ENCODE peak calls at places on chromosomes 16 and 17, in seven cellular contexts. One of them, this sample, is unnamed.

GRCh38 chr16:47732806-47733150 is 271.6 kb downstream of the PHKB start:
- DNase-seq in H9: peak; percentile 45
- DNase-seq in mesenchymal stem cell: peak; percentile 93
- DNase-seq in trophoblast cell: no peak
- DNase-seq in IMR-90: peak; percentile 99
- DNase-seq in H1: no peak
- DNase-seq in mesendoderm: peak; percentile 55
- DNase-seq in this sample: no peak

GRCh38 chr16:2250652-2251280 is 621 bp downstream of the ECI1 start:
- DNase-seq in trophoblast cell: peak; percentile 73
- DNase-seq in mesendoderm: peak; percentile 48
- DNase-seq in IMR-90: no peak
- DNase-seq in H1: no peak
- DNase-seq in mesenchymal stem cell: peak; percentile 34
- DNase-seq in H9: no peak
- DNase-seq in this sample: peak; percentile 24

GRCh38 chr16:5444181-5444580 is 346.6 kb upstream of the EEF2KMT start:
- DNase-seq in H9: no peak
- DNase-seq in mesenchymal stem cell: no peak
- DNase-seq in trophoblast cell: no peak
- DNase-seq in H1: no peak
- DNase-seq in mesendoderm: no peak
- DNase-seq in IMR-90: no peak
- DNase-seq in this sample: no peak

GRCh38 chr16:68444058-68444657 is 4.2 kb downstream of the SMPD3 start:
- DNase-seq in H9: peak; percentile 76
- DNase-seq in IMR-90: peak; percentile 21
- DNase-seq in mesendoderm: peak; percentile 78
- DNase-seq in trophoblast cell: peak; percentile 18
- DNase-seq in H1: no peak
- DNase-seq in mesenchymal stem cell: peak; percentile 48
- DNase-seq in this sample: peak; percentile 65

GRCh38 chr17:2064980-2065785 is 10.3 kb downstream of the HIC1 start:
- DNase-seq in trophoblast cell: peak; percentile 32
- DNase-seq in mesenchymal stem cell: peak; percentile 68
- DNase-seq in H9: peak; percentile 94
- DNase-seq in H1: no peak
- DNase-seq in mesendoderm: peak; percentile 92
- DNase-seq in IMR-90: peak; percentile 68
- DNase-seq in this sample: no peak

GRCh38 chr17:2023692-2024571 is 1.2 kb downstream of the RTN4RL1 start:
- DNase-seq in H1: peak; percentile 51
- DNase-seq in H9: peak; percentile 92
- DNase-seq in trophoblast cell: peak; percentile 36
- DNase-seq in mesenchymal stem cell: peak; percentile 43
- DNase-seq in IMR-90: peak; percentile 41
- DNase-seq in mesendoderm: peak; percentile 97
- DNase-seq in this sample: peak; percentile 93

GRCh38 chr17:68955181-68955841 is at the start of gene ABCA8:
- DNase-seq in mesenchymal stem cell: peak; percentile 18
- DNase-seq in IMR-90: peak; percentile 58
- DNase-seq in H9: no peak
- DNase-seq in trophoblast cell: no peak
- DNase-seq in mesendoderm: no peak
- DNase-seq in H1: no peak
- DNase-seq in this sample: no peak

GRCh38 chr17:29007456-29008455 is 1.9 kb upstream of the SEZ6 start:
- DNase-seq in H9: no peak
- DNase-seq in mesendoderm: peak; percentile 74
- DNase-seq in IMR-90: peak; percentile 7
- DNase-seq in trophoblast cell: peak; percentile 65
- DNase-seq in H1: no peak
- DNase-seq in mesenchymal stem cell: peak; percentile 21
- DNase-seq in this sample: no peak

GRCh38 chr17:75371981-75372380 is 33.5 kb downstream of the GRB2 start:
- DNase-seq in mesendoderm: no peak
- DNase-seq in H1: no peak
- DNase-seq in H9: no peak
- DNase-seq in IMR-90: no peak
- DNase-seq in mesenchymal stem cell: no peak
- DNase-seq in trophoblast cell: no peak
- DNase-seq in this sample: no peak

GRCh38 chr17:63402808-63403207 is 43.3 kb downstream of the CYB561 start:
- DNase-seq in trophoblast cell: no peak
- DNase-seq in mesendoderm: no peak
- DNase-seq in IMR-90: peak; percentile 93
- DNase-seq in mesenchymal stem cell: peak; percentile 37
- DNase-seq in H1: no peak
- DNase-seq in H9: no peak
- DNase-seq in this sample: no peak

GRCh38 chr17:61235001-61235820 is 164.4 kb upstream of the TBX2 start:
- DNase-seq in trophoblast cell: no peak
- DNase-seq in mesenchymal stem cell: no peak
- DNase-seq in IMR-90: no peak
- DNase-seq in H1: no peak
- DNase-seq in mesendoderm: peak; percentile 29
- DNase-seq in H9: no peak
- DNase-seq in this sample: no peak

GRCh38 chr16:77169650-77170236 is 21.2 kb upstream of the MON1B start:
- DNase-seq in mesendoderm: peak; percentile 68
- DNase-seq in H1: peak; percentile 17
- DNase-seq in IMR-90: peak; percentile 34
- DNase-seq in mesenchymal stem cell: peak; percentile 44
- DNase-seq in H9: peak; percentile 63
- DNase-seq in trophoblast cell: peak; percentile 30
- DNase-seq in this sample: peak; percentile 70

GRCh38 chr16:72877374-72878028 is 170.4 kb downstream of the ZFHX3 start:
- DNase-seq in mesendoderm: peak; percentile 88
- DNase-seq in H9: no peak
- DNase-seq in mesenchymal stem cell: peak; percentile 95
- DNase-seq in IMR-90: peak; percentile 88
- DNase-seq in trophoblast cell: peak; percentile 74
- DNase-seq in H1: no peak
- DNase-seq in this sample: no peak

GRCh38 chr17:50618300-50618699 is 16.4 kb upstream of the ABCC3 start:
- DNase-seq in trophoblast cell: no peak
- DNase-seq in mesenchymal stem cell: no peak
- DNase-seq in IMR-90: peak; percentile 21
- DNase-seq in H9: no peak
- DNase-seq in H1: no peak
- DNase-seq in mesendoderm: no peak
- DNase-seq in this sample: no peak

GRCh38 chr16:58121132-58121531 is 8.0 kb downstream of the CFAP20 start:
- DNase-seq in mesenchymal stem cell: no peak
- DNase-seq in H1: no peak
- DNase-seq in H9: no peak
- DNase-seq in trophoblast cell: no peak
- DNase-seq in IMR-90: no peak
- DNase-seq in mesendoderm: no peak
- DNase-seq in this sample: no peak

GRCh38 chr17:78514521-78514920 is 62.7 kb downstream of the DNAH17 start:
- DNase-seq in trophoblast cell: no peak
- DNase-seq in IMR-90: no peak
- DNase-seq in H9: no peak
- DNase-seq in mesendoderm: no peak
- DNase-seq in H1: no peak
- DNase-seq in mesenchymal stem cell: no peak
- DNase-seq in this sample: no peak

GRCh38 chr17:18224428-18225120 is 861 bp upstream of the LLGL1 start:
- DNase-seq in IMR-90: peak; percentile 29
- DNase-seq in H9: peak; percentile 98
- DNase-seq in mesenchymal stem cell: peak; percentile 50
- DNase-seq in trophoblast cell: no peak
- DNase-seq in H1: peak; percentile 88
- DNase-seq in mesendoderm: peak; percentile 98
- DNase-seq in this sample: peak; percentile 95

GRCh38 chr17:45332989-45333701 is 16.3 kb upstream of the MAP3K14 start:
- DNase-seq in H9: peak; percentile 40
- DNase-seq in mesenchymal stem cell: no peak
- DNase-seq in IMR-90: no peak
- DNase-seq in H1: no peak
- DNase-seq in mesendoderm: peak; percentile 27
- DNase-seq in trophoblast cell: no peak
- DNase-seq in this sample: no peak

GRCh38 chr17:1186923-1187771 is 7.4 kb upstream of the ABR start:
- DNase-seq in trophoblast cell: peak; percentile 76
- DNase-seq in mesendoderm: peak; percentile 91
- DNase-seq in H9: peak; percentile 97
- DNase-seq in H1: no peak
- DNase-seq in IMR-90: peak; percentile 84
- DNase-seq in mesenchymal stem cell: peak; percentile 87
- DNase-seq in this sample: peak; percentile 84

GRCh38 chr16:11079657-11080187 is 135.4 kb downstream of the CLEC16A start:
- DNase-seq in H1: no peak
- DNase-seq in IMR-90: peak; percentile 98
- DNase-seq in mesenchymal stem cell: peak; percentile 97
- DNase-seq in H9: no peak
- DNase-seq in trophoblast cell: peak; percentile 71
- DNase-seq in mesendoderm: no peak
- DNase-seq in this sample: no peak

GRCh38 chr17:927611-928461 is 51.7 kb downstream of the NXN start:
- DNase-seq in trophoblast cell: peak; percentile 23
- DNase-seq in mesendoderm: peak; percentile 94
- DNase-seq in mesenchymal stem cell: peak; percentile 98
- DNase-seq in IMR-90: peak; percentile 97
- DNase-seq in H1: no peak
- DNase-seq in H9: no peak
- DNase-seq in this sample: no peak

GRCh38 chr16:70563571-70563970 is 40.0 kb downstream of the SF3B3 start:
- DNase-seq in H1: no peak
- DNase-seq in H9: no peak
- DNase-seq in mesenchymal stem cell: peak; percentile 23
- DNase-seq in mesendoderm: no peak
- DNase-seq in IMR-90: no peak
- DNase-seq in trophoblast cell: no peak
- DNase-seq in this sample: no peak

GRCh38 chr17:40209404-40210093 is 9.6 kb upstream of the WIPF2 start:
- DNase-seq in mesenchymal stem cell: peak; percentile 22
- DNase-seq in H1: no peak
- DNase-seq in mesendoderm: no peak
- DNase-seq in IMR-90: peak; percentile 54
- DNase-seq in H9: no peak
- DNase-seq in trophoblast cell: peak; percentile 50
- DNase-seq in this sample: no peak

GRCh38 chr17:11787074-11787473 is 188.8 kb downstream of the DNAH9 start:
- DNase-seq in H9: no peak
- DNase-seq in trophoblast cell: no peak
- DNase-seq in mesenchymal stem cell: no peak
- DNase-seq in IMR-90: no peak
- DNase-seq in H1: no peak
- DNase-seq in mesendoderm: no peak
- DNase-seq in this sample: no peak

GRCh38 chr17:4537451-4538235 is 17.5 kb downstream of the MYBBP1A start:
- DNase-seq in mesenchymal stem cell: no peak
- DNase-seq in trophoblast cell: no peak
- DNase-seq in H9: no peak
- DNase-seq in mesendoderm: no peak
- DNase-seq in H1: no peak
- DNase-seq in IMR-90: no peak
- DNase-seq in this sample: no peak

GRCh38 chr16:14302399-14303181 is 231.5 kb downstream of the MRTFB start:
- DNase-seq in mesenchymal stem cell: peak; percentile 41
- DNase-seq in trophoblast cell: no peak
- DNase-seq in IMR-90: no peak
- DNase-seq in H1: no peak
- DNase-seq in H9: peak; percentile 49
- DNase-seq in mesendoderm: peak; percentile 68
- DNase-seq in this sample: no peak

GRCh38 chr16:14298374-14299122 is 227.4 kb downstream of the MRTFB start:
- DNase-seq in mesenchymal stem cell: no peak
- DNase-seq in H9: no peak
- DNase-seq in mesendoderm: no peak
- DNase-seq in IMR-90: no peak
- DNase-seq in H1: no peak
- DNase-seq in trophoblast cell: no peak
- DNase-seq in this sample: no peak

GRCh38 chr16:14302031-14302398 is 230.9 kb downstream of the MRTFB start:
- DNase-seq in IMR-90: peak; percentile 60
- DNase-seq in H9: peak; percentile 44
- DNase-seq in trophoblast cell: peak; percentile 85
- DNase-seq in mesenchymal stem cell: peak; percentile 72
- DNase-seq in mesendoderm: peak; percentile 79
- DNase-seq in H1: no peak
- DNase-seq in this sample: no peak

GRCh38 chr16:14301150-14302030 is 230.3 kb downstream of the MRTFB start:
- DNase-seq in IMR-90: no peak
- DNase-seq in mesenchymal stem cell: peak; percentile 51
- DNase-seq in H9: peak; percentile 32
- DNase-seq in trophoblast cell: peak; percentile 23
- DNase-seq in H1: no peak
- DNase-seq in mesendoderm: peak; percentile 65
- DNase-seq in this sample: no peak

GRCh38 chr16:14300631-14301149 is 229.6 kb downstream of the MRTFB start:
- DNase-seq in mesendoderm: peak; percentile 90
- DNase-seq in IMR-90: peak; percentile 85
- DNase-seq in H9: peak; percentile 65
- DNase-seq in mesenchymal stem cell: peak; percentile 86
- DNase-seq in trophoblast cell: peak; percentile 68
- DNase-seq in H1: no peak
- DNase-seq in this sample: no peak
- H2BK5ac ChIP-seq in mesendoderm: no peak overlapping the region
- H2BK5ac ChIP-seq in IMR-90: no peak overlapping the region
- H2BK5ac ChIP-seq in H9: no peak overlapping the region
- H2BK5ac ChIP-seq in mesenchymal stem cell: no peak overlapping the region
- H2BK5ac ChIP-seq in trophoblast cell: no peak overlapping the region
- H2BK5ac ChIP-seq in H1: no peak overlapping the region
- H2BK5ac ChIP-seq in this sample: no peak overlapping the region

DNA sequence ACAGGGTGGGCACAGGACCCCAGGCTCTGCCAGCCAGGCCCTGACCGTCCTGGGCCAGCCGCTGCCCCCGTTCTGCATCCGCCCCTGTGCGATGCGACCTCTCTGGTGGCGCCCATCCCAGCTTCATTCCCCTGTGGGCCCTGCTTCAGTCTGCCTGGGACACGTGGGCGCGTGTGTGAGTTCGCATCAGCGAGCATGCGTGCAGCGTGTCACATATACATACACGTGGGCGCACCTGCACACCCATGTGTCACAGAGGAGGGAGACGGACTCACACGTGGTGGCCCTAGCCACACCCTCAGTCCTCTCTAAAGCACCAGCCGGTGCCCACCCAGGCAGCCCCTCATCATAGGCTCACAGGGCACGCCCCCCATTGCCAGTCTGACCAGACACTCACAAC is 9.8 kb upstream of the CDH15 start:
- DNase-seq in mesendoderm: no peak
- DNase-seq in H9: no peak
- DNase-seq in trophoblast cell: no peak
- DNase-seq in mesenchymal stem cell: no peak
- DNase-seq in IMR-90: no peak
- DNase-seq in H1: no peak
- DNase-seq in this sample: no peak
- H3K18ac ChIP-seq in mesendoderm: no peak overlapping the region
- H3K18ac ChIP-seq in H9: no peak overlapping the region
- H3K18ac ChIP-seq in trophoblast cell: no peak overlapping the region
- H3K18ac ChIP-seq in mesenchymal stem cell: no peak overlapping the region
- H3K18ac ChIP-seq in IMR-90: no peak overlapping the region
- H3K18ac ChIP-seq in H1: no peak overlapping the region
- H3K18ac ChIP-seq in this sample: peak overlapping the region; percentile 88

GRCh38 chr17:67056746-67057490 is 12.6 kb downstream of the CACNG1 start:
- DNase-seq in IMR-90: no peak
- DNase-seq in mesendoderm: no peak
- DNase-seq in H1: no peak
- DNase-seq in mesenchymal stem cell: no peak
- DNase-seq in trophoblast cell: no peak
- DNase-seq in H9: peak; percentile 20
- DNase-seq in this sample: no peak
- H2BK5ac ChIP-seq in IMR-90: no peak overlapping the region
- H2BK5ac ChIP-seq in mesendoderm: no peak overlapping the region
- H2BK5ac ChIP-seq in H1: no peak overlapping the region
- H2BK5ac ChIP-seq in mesenchymal stem cell: no peak overlapping the region
- H2BK5ac ChIP-seq in trophoblast cell: no peak overlapping the region
- H2BK5ac ChIP-seq in H9: no peak overlapping the region
- H2BK5ac ChIP-seq in this sample: no peak overlapping the region

GRCh38 chr17:38960402-38960801 is 6.8 kb downstream of the FBXO47 start:
- DNase-seq in mesendoderm: no peak
- DNase-seq in IMR-90: no peak
- DNase-seq in H1: no peak
- DNase-seq in H9: no peak
- DNase-seq in trophoblast cell: no peak
- DNase-seq in mesenchymal stem cell: no peak
- DNase-seq in this sample: no peak
- H3K18ac ChIP-seq in mesendoderm: no peak overlapping the region
- H3K18ac ChIP-seq in IMR-90: no peak overlapping the region
- H3K18ac ChIP-seq in H1: no peak overlapping the region
- H3K18ac ChIP-seq in H9: no peak overlapping the region
- H3K18ac ChIP-seq in trophoblast cell: no peak overlapping the region
- H3K18ac ChIP-seq in mesenchymal stem cell: no peak overlapping the region
- H3K18ac ChIP-seq in this sample: no peak overlapping the region

This sample was measured in neuronal stem cell.